ENCODE peak calls at places on chromosomes 6 and 20, in nine cellular contexts. I is heart left ventricle, P is H1, W is K562, A is body of pancreas, U is stomach, F is ovary, L is right lobe of liver, O is GM12878. R is an unnamed sample.

GRCh38 chr6:73131706-73132105 is 93.6 kb downstream of the KHDC1L start:
- DNase-seq in F (no peak), U (no peak), P (no peak), L (no peak), W (peak), I (no peak), A (no peak), O (no peak), R (no peak)

GRCh38 chr6:7697820-7698623 is 27.9 kb upstream of the BMP6 start:
- DNase-seq in O (no peak), P (no peak), U (peak), L (peak), F (no peak), W (peak), A (no peak), I (peak), R (no peak)

GRCh38 chr6:102812242-102812641 is 1418.7 kb downstream of the GRIK2 start:
- DNase-seq in U (no peak), W (no peak), A (no peak), L (no peak), I (no peak), O (no peak), F (no peak), P (no peak), R (no peak)

GRCh38 chr6:139871165-139871710 is 496.8 kb upstream of the CITED2 start:
- DNase-seq in P (no peak), U (no peak), W (no peak), F (no peak), A (no peak), I (no peak), O (no peak), L (no peak), R (no peak)

GRCh38 chr6:26660096-26660425 is 515 bp upstream of the ZNF322 start:
- DNase-seq in P (no peak), W (peak), U (no peak), I (no peak), L (no peak), F (no peak), O (no peak), A (no peak), R (no peak)

GRCh38 chr6:17842934-17843821 is 136.5 kb upstream of the NUP153 start:
- DNase-seq in F (no peak), U (no peak), O (no peak), L (no peak), P (no peak), A (no peak), I (no peak), W (peak), R (no peak)

GRCh38 chr6:131250121-131250520 is 114.9 kb downstream of the AKAP7 start:
- DNase-seq in I (peak), O (peak), U (peak), L (peak), F (peak), A (peak), P (peak), W (no peak), R (peak)

GRCh38 chr6:5205877-5206840 is 54.6 kb downstream of the LYRM4 start:
- DNase-seq in W (peak), P (no peak), A (peak), F (peak), U (peak), O (no peak), L (peak), I (peak), R (no peak)

GRCh38 chr20:49185071-49185757 is 2.9 kb downstream of the STAU1 start:
- DNase-seq in U (no peak), W (no peak), L (no peak), F (no peak), I (no peak), P (no peak), O (no peak), A (no peak), R (no peak)

GRCh38 chr6:67676892-67677291 is 958.2 kb upstream of the ADGRB3 start:
- DNase-seq in L (no peak), P (no peak), I (no peak), U (no peak), F (no peak), O (no peak), W (no peak), A (no peak), R (no peak)

GRCh38 chr6:45310118-45310788 is 17.9 kb upstream of the RUNX2 start:
- DNase-seq in F (no peak), U (no peak), I (peak), O (no peak), A (no peak), W (no peak), P (no peak), L (no peak), R (no peak)

GRCh38 chr20:19785173-19785799 is 27.2 kb downstream of the RIN2 start:
- DNase-seq in O (no peak), A (no peak), L (no peak), F (no peak), P (no peak), I (no peak), W (no peak), U (no peak), R (no peak)

GRCh38 chr20:19784511-19785172 is 26.6 kb downstream of the RIN2 start:
- DNase-seq in U (peak), L (no peak), I (peak), P (peak), F (no peak), W (peak), A (peak), O (peak), R (peak)

GRCh38 chr20:19787366-19787765 is 29.3 kb downstream of the RIN2 start:
- DNase-seq in A (no peak), I (no peak), P (no peak), L (no peak), W (no peak), O (no peak), F (no peak), U (no peak), R (no peak)

GRCh38 chr20:19785886-19786285 is 27.8 kb downstream of the RIN2 start:
- DNase-seq in O (no peak), P (no peak), W (no peak), L (no peak), I (no peak), A (no peak), F (no peak), U (no peak), R (no peak)

GRCh38 chr20:19786311-19786710 is 28.3 kb downstream of the RIN2 start:
- DNase-seq in I (peak), U (no peak), W (no peak), L (no peak), O (no peak), F (no peak), A (peak), P (no peak), R (peak)
- H3K27ac ChIP-seq in I (peak), U (peak), W (no peak), L (no peak), O (no peak), F (no peak), A (no peak), P (no peak), R (peak)

GRCh38 chr6:119347466-119348307 is 1.9 kb downstream of the MAN1A1 start:
- DNase-seq in W (peak), L (peak), O (no peak), P (no peak), I (peak), F (no peak), U (peak), A (peak), R (peak)
- TF ChIP-seq POLR2A in W (peak), L (peak), O (peak), P (no peak), I (no peak), F (no peak), U (no peak), A (peak), R (no peak)

GRCh38 chr20:50704971-50705370 is 13.6 kb upstream of the RIPOR3 start:
- DNase-seq in I (no peak), L (no peak), U (no peak), A (no peak), W (no peak), F (no peak), O (no peak), P (no peak), R (no peak)

GRCh38 chr20:50699688-50700087 is 8.3 kb upstream of the RIPOR3 start:
- DNase-seq in P (no peak), F (no peak), L (no peak), A (no peak), U (no peak), I (no peak), W (no peak), O (no peak), R (no peak)

GRCh38 chr20:50704514-50704913 is 13.2 kb upstream of the RIPOR3 start:
- DNase-seq in I (no peak), A (no peak), O (no peak), F (no peak), U (no peak), W (no peak), L (no peak), P (no peak), R (no peak)

GRCh38 chr20:50701055-50701963 is 10.0 kb upstream of the RIPOR3 start:
- DNase-seq in A (no peak), W (no peak), I (no peak), L (no peak), F (no peak), P (no peak), O (no peak), U (no peak), R (no peak)
- H3K27ac ChIP-seq in A (no peak), W (no peak), I (no peak), L (no peak), F (no peak), P (no peak), O (no peak), U (no peak), R (no peak)

GRCh38 chr6:85452441-85452881 is 2.6 kb downstream of the NT5E start:
- DNase-seq in L (no peak), I (no peak), F (no peak), P (no peak), W (no peak), U (no peak), O (no peak), A (no peak), R (no peak)

GRCh38 chr6:85451586-85452306 is 1.9 kb downstream of the NT5E start:
- DNase-seq in P (no peak), O (no peak), I (no peak), L (no peak), A (no peak), U (no peak), W (no peak), F (no peak), R (no peak)

GRCh38 chr6:85450578-85450884 is 648 bp downstream of the NT5E start:
- DNase-seq in A (no peak), O (no peak), U (no peak), F (no peak), L (no peak), I (no peak), W (no peak), P (no peak), R (no peak)

GRCh38 chr6:85449388-85449817 is 480 bp upstream of the NT5E start:
- DNase-seq in U (no peak), W (no peak), P (no peak), O (peak), I (peak), F (no peak), A (peak), L (no peak), R (no peak)

DNA sequence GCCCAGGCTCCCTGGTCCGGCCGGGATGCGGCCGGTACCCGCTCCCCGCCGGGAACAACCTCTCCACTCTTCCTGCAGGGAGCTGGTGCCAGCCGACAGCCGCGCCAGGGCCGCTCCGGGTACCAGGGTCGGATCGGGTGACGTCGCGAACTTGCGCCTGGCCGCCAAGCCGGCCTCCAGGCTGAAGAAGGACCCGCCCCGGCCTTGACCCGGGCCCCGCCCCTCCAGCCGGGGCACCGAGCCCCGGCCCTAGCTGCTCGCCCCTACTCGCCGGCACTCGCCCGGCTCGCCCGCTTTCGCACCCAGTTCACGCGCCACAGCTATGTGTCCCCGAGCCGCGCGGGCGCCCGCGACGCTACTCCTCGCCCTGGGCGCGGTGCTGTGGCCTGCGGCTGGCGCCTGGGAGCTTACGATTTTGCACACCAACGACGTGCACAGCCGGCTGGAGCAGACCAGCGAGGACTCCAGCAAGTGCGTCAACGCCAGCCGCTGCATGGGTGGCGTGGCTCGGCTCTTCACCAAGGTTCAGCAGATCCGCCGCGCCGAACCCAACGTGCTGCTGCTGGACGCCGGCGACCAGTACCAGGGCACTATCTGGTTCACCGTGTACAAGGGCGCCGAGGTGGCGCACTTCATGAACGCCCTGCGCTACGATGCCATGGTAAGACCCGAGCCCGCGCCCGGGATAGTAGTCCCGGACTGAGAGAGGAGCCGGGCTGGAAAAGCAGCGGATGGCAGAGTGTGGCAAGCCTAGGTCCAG is at the start of gene NT5E:
- DNase-seq in W (no peak), F (peak), U (peak), I (peak), L (peak), A (peak), O (no peak), P (peak), R (no peak)
- TF ChIP-seq POLR2A in W (no peak), F (peak), U (no peak), I (no peak), L (peak), A (peak), O (peak), P (no peak), R (peak)

GRCh38 chr20:37516697-37517370 is 4.2 kb upstream of the NNAT start:
- DNase-seq in P (no peak), I (no peak), F (no peak), U (peak), W (no peak), O (no peak), A (no peak), L (no peak), R (no peak)
- H3K27ac ChIP-seq in P (no peak), I (no peak), F (no peak), U (no peak), W (no peak), O (no peak), A (no peak), L (no peak), R (peak)

DNA sequence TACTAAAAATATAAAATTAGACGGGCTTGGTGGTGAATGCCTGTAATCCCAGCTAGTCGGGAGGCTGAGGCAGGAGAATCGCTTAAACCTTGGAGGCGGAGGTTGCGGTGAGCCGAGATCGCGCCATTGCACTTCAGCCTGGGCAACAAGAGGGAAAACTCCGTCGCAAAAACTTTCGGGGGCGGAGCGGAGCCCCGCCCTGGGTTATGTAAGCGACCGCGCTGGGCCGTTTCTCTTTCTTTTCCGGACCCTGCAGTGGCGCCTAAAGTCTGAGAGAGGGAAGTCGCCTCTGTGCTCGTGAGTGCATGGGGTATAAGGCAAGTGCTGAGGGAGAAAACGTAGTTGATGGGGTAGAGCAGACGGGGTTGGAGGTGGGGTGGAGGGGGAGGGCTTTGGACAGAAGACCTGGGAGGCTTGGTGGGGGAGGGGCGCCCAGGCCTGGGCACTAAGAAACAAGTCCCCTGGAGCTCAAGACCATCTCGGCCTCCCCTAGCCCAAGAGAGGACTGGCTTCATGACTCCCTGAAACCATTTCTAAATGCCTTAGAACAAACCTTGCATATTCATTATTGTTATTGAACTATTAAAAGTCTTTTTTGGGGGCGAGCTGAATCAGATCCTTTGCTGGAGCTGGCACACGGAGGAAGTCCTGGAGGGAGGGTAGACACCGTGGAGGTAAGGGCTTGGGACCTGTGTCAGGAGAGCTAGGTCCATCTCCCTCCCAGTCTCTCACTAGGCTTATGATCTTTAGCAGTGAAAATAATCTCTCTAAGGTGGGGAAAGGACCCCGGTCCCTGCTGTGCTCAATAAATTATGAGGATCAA is 2.7 kb upstream of the MICA start:
- DNase-seq in I (peak), U (peak), A (peak), O (no peak), W (peak), L (peak), P (peak), F (peak), R (peak)
- TF ChIP-seq POLR2A in I (no peak), U (no peak), A (peak), O (peak), W (peak), L (peak), P (no peak), F (peak), R (no peak)

GRCh38 chr6:36633370-36633769 is 39.2 kb downstream of the SRSF3 start:
- DNase-seq in O (no peak), F (no peak), L (no peak), U (no peak), I (peak), P (no peak), A (no peak), W (no peak), R (peak)

GRCh38 chr6:36634317-36634716 is 40.2 kb downstream of the SRSF3 start:
- DNase-seq in F (no peak), I (no peak), P (no peak), U (no peak), W (no peak), O (no peak), A (no peak), L (no peak), R (no peak)

GRCh38 chr6:36636283-36636682 is 42.1 kb downstream of the SRSF3 start:
- DNase-seq in W (no peak), P (no peak), O (no peak), A (no peak), L (no peak), I (no peak), U (no peak), F (peak), R (no peak)

GRCh38 chr6:36631326-36632046 is 37.3 kb downstream of the SRSF3 start:
- DNase-seq in I (no peak), U (no peak), W (no peak), L (no peak), P (no peak), O (no peak), F (no peak), A (no peak), R (no peak)

DNA sequence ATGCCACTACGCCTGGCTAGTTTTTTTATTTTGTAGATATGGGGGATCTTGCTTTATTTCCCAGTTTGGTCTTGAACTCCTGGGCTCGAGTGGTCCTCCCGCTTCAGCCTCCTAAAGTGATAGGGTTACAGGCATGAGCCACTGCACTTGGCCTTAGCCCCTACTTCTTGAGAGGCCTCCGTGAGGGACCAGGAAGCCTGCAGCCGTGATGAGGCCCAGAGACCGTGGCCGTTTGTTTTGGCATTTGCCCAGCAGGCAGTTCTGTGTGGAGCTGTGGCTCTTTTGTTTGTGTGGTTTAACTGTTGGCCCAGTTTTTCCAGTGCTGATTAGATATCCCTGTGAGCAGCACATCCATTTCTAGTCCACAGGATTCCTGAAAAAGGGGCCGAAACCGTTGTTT is 39.8 kb downstream of the SRSF3 start:
- DNase-seq in I (peak), W (no peak), O (no peak), A (peak), U (peak), F (peak), L (peak), P (no peak), R (no peak)
- H3K27ac ChIP-seq in I (no peak), W (no peak), O (no peak), A (no peak), U (peak), F (peak), L (peak), P (no peak), R (peak)

GRCh38 chr20:62408640-62409039 is 1.6 kb upstream of the CABLES2 start:
- DNase-seq in U (no peak), F (no peak), I (no peak), P (no peak), O (no peak), L (no peak), W (no peak), A (no peak), R (no peak)

GRCh38 chr20:62405981-62406513 is 1.0 kb downstream of the CABLES2 start:
- DNase-seq in L (no peak), O (no peak), W (no peak), I (no peak), P (no peak), U (no peak), A (no peak), F (no peak), R (no peak)

GRCh38 chr20:62408055-62408454 is 970 bp upstream of the CABLES2 start:
- DNase-seq in F (no peak), W (no peak), I (no peak), L (no peak), A (no peak), P (no peak), O (no peak), U (no peak), R (no peak)

GRCh38 chr20:62406635-62407176 is 379 bp downstream of the CABLES2 start:
- DNase-seq in P (no peak), U (no peak), A (peak), I (no peak), O (no peak), W (no peak), L (no peak), F (peak), R (peak)

DNA sequence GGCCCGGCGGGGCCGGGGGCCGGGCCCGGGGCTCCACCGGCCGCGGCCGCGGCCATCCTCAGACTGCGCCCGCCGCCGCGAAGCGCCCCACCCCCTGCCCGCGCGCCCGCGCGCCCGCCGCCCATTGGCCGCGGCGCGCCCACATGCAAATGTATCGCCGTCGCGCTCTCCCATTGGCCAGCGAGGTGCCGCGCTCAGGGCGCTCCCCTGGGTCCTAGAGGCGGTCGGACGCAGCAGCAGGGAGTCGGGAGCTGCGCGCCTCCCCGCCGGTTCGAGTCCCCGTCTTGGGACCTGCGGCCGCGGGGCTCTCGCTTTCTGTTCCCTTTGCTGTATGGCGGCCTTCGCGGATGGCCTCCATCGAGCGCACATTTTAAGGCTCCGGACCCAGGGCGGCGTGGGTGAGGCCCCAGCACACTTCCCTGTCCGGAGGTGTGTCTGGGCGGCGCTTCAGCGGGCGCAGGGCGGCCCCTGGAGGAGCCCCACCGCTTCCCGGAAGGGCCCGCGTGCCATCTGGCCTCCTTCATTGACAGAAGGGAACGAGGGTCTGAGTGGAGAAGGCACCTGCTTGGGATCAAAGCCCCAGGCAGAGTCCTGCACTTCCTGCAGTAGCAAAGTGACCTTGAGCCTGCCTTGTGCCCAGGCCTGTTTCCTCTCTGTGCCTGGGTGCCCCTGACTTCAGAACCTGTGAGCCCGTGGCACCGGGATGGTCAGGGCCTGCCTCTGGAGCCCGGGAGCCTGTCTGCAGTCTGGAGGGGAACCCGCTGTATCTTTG is at the start of gene CABLES2:
- DNase-seq in L (peak), W (peak), F (peak), I (peak), O (peak), U (peak), P (peak), A (peak), R (peak)
- TF ChIP-seq POLR2A in L (no peak), W (peak), F (no peak), I (no peak), O (peak), U (no peak), P (no peak), A (no peak), R (peak)

R was measured in gastrocnemius medialis.